ENCODE peak calls at places on chromosomes 11 and 22, in eight cellular contexts. F is substantia nigra; H is stimulated activated CD8-positive, alpha-beta memory T cell treated with anti-CD3 and anti-CD28 coated beads, Interleukin-4, amount 100 ng/mL, for 1 hour; O is AG10803; L is naive thymus-derived CD4-positive, alpha-beta T cell; S is non-pigmented ciliary epithelial cell; T is RPMI8226; Y is Caco-2. J is an unnamed sample.

GRCh38 chr11:610146-610801 is 5.5 kb downstream of the IRF7 start:
- DNase-seq in F (no peak), H (no peak), O (no peak), L (no peak), S (no peak), T (no peak), Y (no peak), J (no peak)

GRCh38 chr22:36221799-36222751 is 17.3 kb downstream of the APOL2 start:
- DNase-seq in F (no peak), H (no peak), O (no peak), L (peak; percentile 41), S (no peak), T (peak; percentile 76), Y (peak; percentile 53), J (peak; percentile 59)

GRCh38 chr11:95877288-95877687 is 46.6 kb downstream of the MTMR2 start:
- DNase-seq in F (no peak), H (no peak), O (peak; percentile 99), L (no peak), S (peak; percentile 98), T (no peak), Y (no peak), J (no peak)

GRCh38 chr11:8239056-8239455 is 24.6 kb downstream of the LMO1 start:
- DNase-seq in F (no peak), H (no peak), O (no peak), L (no peak), S (no peak), T (no peak), Y (no peak), J (no peak)

GRCh38 chr11:100619484-100619883 is 67.6 kb upstream of the ARHGAP42 start:
- DNase-seq in F (no peak), H (no peak), O (peak; percentile 8), L (no peak), S (no peak), T (no peak), Y (no peak), J (no peak)

GRCh38 chr11:57219021-57219627 is 17.9 kb downstream of the APLNR start:
- DNase-seq in F (no peak), H (no peak), O (peak; percentile 39), L (no peak), S (no peak), T (no peak), Y (no peak), J (no peak)

GRCh38 chr11:10379871-10380568 is 75.0 kb upstream of the AMPD3 start:
- DNase-seq in F (no peak), H (no peak), O (peak; percentile 82), L (no peak), S (no peak), T (no peak), Y (no peak), J (no peak)

GRCh38 chr11:119700536-119701346 is 28.3 kb downstream of the NECTIN1 start:
- DNase-seq in F (no peak), H (no peak), O (no peak), L (no peak), S (no peak), T (no peak), Y (no peak), J (no peak)

GRCh38 chr11:57294225-57295131 is 30.3 kb downstream of the TNKS1BP1 start:
- DNase-seq in F (no peak), H (no peak), O (peak; percentile 72), L (no peak), S (no peak), T (no peak), Y (no peak), J (peak; percentile 47)

GRCh38 chr22:19448076-19448607 is 631 bp upstream of the C22orf39 start:
- DNase-seq in F (no peak), H (no peak), O (peak; percentile 55), L (no peak), S (no peak), T (no peak), Y (peak; percentile 63), J (peak; percentile 57)

GRCh38 chr22:41681616-41682015 is 7.1 kb downstream of the SNU13 start:
- DNase-seq in F (no peak), H (no peak), O (no peak), L (no peak), S (no peak), T (no peak), Y (no peak), J (no peak)

GRCh38 chr11:45087301-45087700 is 59.1 kb upstream of the PRDM11 start:
- DNase-seq in F (no peak), H (no peak), O (peak; percentile 74), L (no peak), S (no peak), T (no peak), Y (no peak), J (no peak)

GRCh38 chr11:27162237-27162636 is 121.6 kb downstream of the BBOX1 start:
- DNase-seq in F (no peak), H (no peak), O (no peak), L (no peak), S (no peak), T (no peak), Y (no peak), J (no peak)

GRCh38 chr11:17544181-17544622 is at the start of gene USH1C:
- DNase-seq in F (no peak), H (no peak), O (no peak), L (no peak), S (no peak), T (no peak), Y (peak; percentile 83), J (peak; percentile 80)

GRCh38 chr11:111465400-111465799 is 46.8 kb downstream of the BTG4 start:
- DNase-seq in F (no peak), H (no peak), O (peak; percentile 67), L (no peak), S (no peak), T (no peak), Y (no peak), J (no peak)

GRCh38 chr11:128608732-128609131 is 21.4 kb upstream of the ETS1 start:
- DNase-seq in F (no peak), H (no peak), O (no peak), L (no peak), S (no peak), T (no peak), Y (no peak), J (no peak)

J was measured in transverse colon.